ENCODE peak calls at places on chromosomes 5 and 9, in seven cellular contexts. Z is sigmoid colon; Q is A549; A is naive thymus-derived CD4-positive, alpha-beta T cell; L is aorta; W is transverse colon; O is breast epithelium. X is an unnamed sample.

GRCh38 chr5:1760656-1761452 is 38.8 kb downstream of the MRPL36 start:
- DNase-seq in Z (peak; percentile 46), Q (no peak), A (no peak), L (peak; percentile 53), W (no peak), O (no peak), X (no peak)

GRCh38 chr5:176886336-176887251 is 12.6 kb downstream of the HK3 start:
- DNase-seq in Z (peak; percentile 53), Q (no peak), A (no peak), L (peak; percentile 22), W (no peak), O (no peak), X (no peak)

GRCh38 chr9:98977246-98977681 is 33.6 kb downstream of the COL15A1 start:
- DNase-seq in Z (peak; percentile 63), Q (no peak), A (no peak), L (no peak), W (no peak), O (no peak), X (no peak)

GRCh38 chr9:89992326-89993208 is 387.8 kb downstream of the GADD45G start:
- DNase-seq in Z (no peak), Q (no peak), A (no peak), L (no peak), W (no peak), O (no peak), X (no peak)

GRCh38 chr9:13424204-13424603 is 144.7 kb upstream of the MPDZ start:
- DNase-seq in Z (no peak), Q (no peak), A (no peak), L (no peak), W (no peak), O (no peak), X (no peak)

GRCh38 chr5:14243768-14244167 is 100.6 kb downstream of the TRIO start:
- DNase-seq in Z (no peak), Q (no peak), A (no peak), L (no peak), W (no peak), O (no peak), X (no peak)

GRCh38 chr5:141094481-141095262 is at the start of gene PCDHB2:
- DNase-seq in Z (no peak), Q (peak; percentile 35), A (no peak), L (no peak), W (no peak), O (no peak), X (no peak)

GRCh38 chr5:8247485-8247884 is 378.5 kb downstream of the MTRR start:
- DNase-seq in Z (no peak), Q (no peak), A (no peak), L (no peak), W (no peak), O (no peak), X (no peak)

GRCh38 chr5:55597014-55597981 is 62.5 kb upstream of the PLPP1 start:
- DNase-seq in Z (peak; percentile 91), Q (no peak), A (no peak), L (peak; percentile 80), W (no peak), O (no peak), X (no peak)

GRCh38 chr5:98585661-98586310 is 187.7 kb upstream of the RGMB start:
- DNase-seq in Z (no peak), Q (no peak), A (no peak), L (no peak), W (no peak), O (no peak), X (no peak)

GRCh38 chr5:13783731-13784130 is 160.8 kb downstream of the DNAH5 start:
- DNase-seq in Z (no peak), Q (no peak), A (no peak), L (no peak), W (no peak), O (no peak), X (no peak)

GRCh38 chr5:180591249-180591887 is at the start of gene SCGB3A1:
- DNase-seq in Z (peak; percentile 59), Q (no peak), A (no peak), L (no peak), W (no peak), O (no peak), X (peak; percentile 12)

GRCh38 chr5:149745944-149746326 is 15.8 kb downstream of the PPARGC1B start:
- DNase-seq in Z (peak; percentile 34), Q (no peak), A (no peak), L (no peak), W (peak; percentile 38), O (no peak), X (no peak)

GRCh38 chr5:80990971-80991370 is 30.8 kb downstream of the RASGRF2 start:
- DNase-seq in Z (no peak), Q (no peak), A (no peak), L (no peak), W (no peak), O (no peak), X (no peak)

GRCh38 chr9:132075853-132076252 is 3.8 kb downstream of the MED27 start:
- DNase-seq in Z (no peak), Q (no peak), A (no peak), L (no peak), W (no peak), O (no peak), X (no peak)

GRCh38 chr5:156559955-156560354 is 233.0 kb downstream of the SGCD start:
- DNase-seq in Z (no peak), Q (no peak), A (no peak), L (no peak), W (no peak), O (no peak), X (no peak)

GRCh38 chr5:4921929-4922328 is 218.2 kb upstream of the ADAMTS16 start:
- DNase-seq in Z (no peak), Q (no peak), A (no peak), L (no peak), W (no peak), O (no peak), X (no peak)

GRCh38 chr9:7370378-7370777 is 429.2 kb downstream of the DMAC1 start:
- DNase-seq in Z (no peak), Q (no peak), A (no peak), L (no peak), W (no peak), O (no peak), X (no peak)

DNA sequence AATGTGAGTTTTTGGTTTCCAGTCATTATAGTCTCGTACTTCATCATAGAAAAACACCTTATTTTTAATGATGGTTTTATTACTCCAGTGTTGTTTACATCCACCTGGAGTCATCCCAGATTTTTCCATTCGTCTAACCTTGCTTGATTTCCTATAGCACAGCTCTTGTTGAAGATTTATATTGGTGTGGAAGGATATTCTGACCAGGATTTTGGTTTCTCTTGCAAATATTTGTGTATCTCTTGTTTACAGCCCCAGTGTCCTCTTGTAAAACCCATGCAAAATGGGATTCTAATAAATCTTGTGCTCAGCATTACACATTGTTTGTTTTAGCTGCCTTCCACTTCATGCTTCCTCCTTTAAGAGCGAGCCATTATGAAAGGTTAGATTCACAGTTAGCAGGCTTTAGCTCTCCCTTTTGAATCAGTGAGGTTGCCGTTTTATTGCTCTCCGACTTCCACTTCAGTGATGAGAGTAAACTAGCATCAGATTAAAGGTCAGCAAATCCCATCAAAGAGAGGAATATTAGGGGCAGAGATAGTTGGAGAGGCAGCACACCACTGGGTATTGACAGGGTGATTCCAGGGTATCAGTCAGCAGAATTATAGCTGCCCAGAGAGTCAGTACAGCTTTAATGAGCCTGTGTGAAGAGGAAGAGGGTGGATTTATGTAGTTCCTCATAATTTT is 157.1 kb downstream of the PBX3 start:
- DNase-seq in Z (no peak), Q (no peak), A (no peak), L (no peak), W (no peak), O (no peak), X (no peak)
- H3K4me3 ChIP-seq in Z (no peak overlapping the region), Q (no peak overlapping the region), A (no peak overlapping the region), L (no peak overlapping the region), W (no peak overlapping the region), O (no peak overlapping the region), X (no peak overlapping the region)

GRCh38 chr5:125376059-125376641 is 629.7 kb upstream of the ZNF608 start:
- DNase-seq in Z (no peak), Q (no peak), A (no peak), L (no peak), W (no peak), O (no peak), X (no peak)
- H3K4me1 ChIP-seq in Z (no peaks in the 10 kb centered on the region), Q (no peaks in the 10 kb centered on the region), A (no peaks in the 10 kb centered on the region), L (no peaks in the 10 kb centered on the region), W (no peaks in the 10 kb centered on the region), O (no peaks in the 10 kb centered on the region), X (no peaks in the 10 kb centered on the region)

GRCh38 chr5:91291628-91292569 is 91.2 kb downstream of the ARRDC3 start:
- DNase-seq in Z (no peak), Q (no peak), A (no peak), L (no peak), W (no peak), O (no peak), X (no peak)

GRCh38 chr5:91288517-91288916 is 94.6 kb downstream of the ARRDC3 start:
- DNase-seq in Z (peak; percentile 80), Q (no peak), A (no peak), L (no peak), W (no peak), O (no peak), X (no peak)

GRCh38 chr5:91283326-91283725 is 99.8 kb downstream of the ARRDC3 start:
- DNase-seq in Z (no peak), Q (no peak), A (no peak), L (no peak), W (no peak), O (no peak), X (no peak)

GRCh38 chr5:91283899-91284298 is 99.2 kb downstream of the ARRDC3 start:
- DNase-seq in Z (no peak), Q (no peak), A (no peak), L (no peak), W (no peak), O (no peak), X (no peak)

DNA sequence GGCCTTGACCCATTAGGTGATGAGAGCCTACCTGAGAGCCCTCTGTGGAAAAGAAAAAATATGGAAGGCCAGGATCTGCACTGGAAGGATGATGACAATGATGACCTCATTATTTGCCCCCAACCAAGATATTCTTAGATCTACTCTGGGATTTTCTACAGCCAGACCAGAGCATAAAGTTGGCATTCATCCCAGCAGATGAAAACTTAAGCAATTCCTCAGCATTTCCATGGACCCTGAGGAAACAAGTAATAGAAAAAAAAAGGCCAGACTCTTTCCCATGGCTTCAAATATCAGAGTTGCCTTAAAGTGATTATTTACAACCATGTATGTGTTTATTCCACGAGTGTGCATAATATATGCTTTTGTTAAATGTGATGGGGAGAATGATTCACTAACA is 95.0 kb downstream of the ARRDC3 start:
- DNase-seq in Z (no peak), Q (no peak), A (no peak), L (no peak), W (no peak), O (no peak), X (no peak)
- H3K27ac ChIP-seq in Z (peak overlapping the region; percentile 67), Q (no peak overlapping the region), A (no peak overlapping the region), L (no peak overlapping the region), W (peak overlapping the region; percentile 68), O (no peak overlapping the region), X (no peak overlapping the region)

DNA sequence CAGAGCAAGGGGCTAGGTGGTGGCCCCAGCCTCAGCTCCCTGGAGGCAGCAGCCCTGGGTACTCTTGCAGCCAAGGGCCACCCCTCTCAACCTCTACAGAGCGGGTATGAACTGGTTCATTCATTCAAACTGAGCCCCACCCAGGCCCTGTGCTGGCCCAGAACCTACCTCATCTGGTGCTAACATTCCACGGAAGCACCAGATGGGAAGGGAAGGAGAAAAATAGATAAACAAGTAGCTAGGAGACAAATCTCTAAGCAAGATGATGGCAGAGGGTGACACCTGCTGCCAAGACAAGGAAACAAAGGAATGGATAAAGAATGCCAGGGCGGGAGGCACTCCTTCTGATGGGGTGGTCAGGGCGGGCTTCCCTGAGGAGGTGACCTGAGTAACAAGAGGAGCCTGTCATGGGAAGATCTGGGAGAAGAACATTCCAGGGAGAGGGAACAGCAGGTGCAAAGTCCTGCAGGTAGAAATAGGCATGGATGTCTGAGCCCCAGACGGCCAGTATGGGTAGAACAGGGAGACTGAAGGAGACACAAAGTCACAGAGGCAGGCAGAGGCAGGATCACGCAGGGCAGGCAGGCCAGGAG is 6.1 kb downstream of the ST6GALNAC4 start:
- DNase-seq in Z (no peak), Q (no peak), A (no peak), L (no peak), W (peak; percentile 47), O (no peak), X (no peak)
- H3K4me3 ChIP-seq in Z (no peak overlapping the region), Q (no peak overlapping the region), A (no peak overlapping the region), L (no peak overlapping the region), W (no peak overlapping the region), O (no peak overlapping the region), X (no peak overlapping the region)